ENCODE peak calls at places on chromosomes 2 and 18, in five cellular contexts. X, F, P, C and Y are unnamed samples.

GRCh38 chr2:165825041-165825440 is 31.0 kb upstream of the GALNT3 start:
- DNase-seq in X (no peak), F (no peak), P (no peak), C (peak; percentile 81), Y (no peak)

GRCh38 chr18:38718365-38718901 is 1152.8 kb upstream of the CELF4 start:
- DNase-seq in X (no peak), F (no peak), P (no peak), C (no peak), Y (no peak)

GRCh38 chr2:170396799-170397459 is 219.0 kb downstream of the MYO3B start:
- DNase-seq in X (no peak), F (peak; percentile 26), P (no peak), C (peak; percentile 7), Y (no peak)

GRCh38 chr2:65159921-65160320 is 30.0 kb upstream of the RAB1A start:
- DNase-seq in X (no peak), F (no peak), P (no peak), C (no peak), Y (no peak)

GRCh38 chr2:20455076-20455587 is 8.3 kb downstream of the RHOB start:
- DNase-seq in X (no peak), F (no peak), P (no peak), C (no peak), Y (no peak)

GRCh38 chr18:34028341-34028740 is 196.4 kb downstream of the NOL4 start:
- DNase-seq in X (no peak), F (no peak), P (no peak), C (no peak), Y (no peak)

GRCh38 chr18:56756971-56757370 is 105.8 kb downstream of the WDR7 start:
- DNase-seq in X (no peak), F (no peak), P (no peak), C (no peak), Y (no peak)

GRCh38 chr2:45013229-45014015 is 4.2 kb upstream of the SIX2 start:
- DNase-seq in X (no peak), F (no peak), P (no peak), C (no peak), Y (no peak)

GRCh38 chr18:77100751-77101355 is 31.7 kb downstream of the MBP start:
- DNase-seq in X (no peak), F (no peak), P (peak; percentile 21), C (no peak), Y (no peak)

GRCh38 chr2:198961555-198961954 is 496.2 kb downstream of the SATB2 start:
- DNase-seq in X (no peak), F (no peak), P (no peak), C (no peak), Y (no peak)

GRCh38 chr18:62953663-62954062 is 238.3 kb downstream of the PHLPP1 start:
- DNase-seq in X (no peak), F (no peak), P (no peak), C (no peak), Y (no peak)

GRCh38 chr2:36705326-36706020 is 9.0 kb downstream of the VIT start:
- DNase-seq in X (no peak), F (no peak), P (no peak), C (no peak), Y (no peak)

GRCh38 chr2:177396630-177397460 is 4.3 kb downstream of the AGPS start:
- DNase-seq in X (no peak), F (peak; percentile 63), P (no peak), C (no peak), Y (no peak)

GRCh38 chr18:6021341-6022088 is 126.2 kb upstream of the TMEM200C start:
- DNase-seq in X (no peak), F (no peak), P (no peak), C (no peak), Y (no peak)

GRCh38 chr2:19685713-19686112 is 216.1 kb downstream of the TTC32 start:
- DNase-seq in X (no peak), F (peak; percentile 24), P (no peak), C (no peak), Y (no peak)

GRCh38 chr18:22230403-22231042 is 61.1 kb downstream of the GATA6 start:
- DNase-seq in X (no peak), F (no peak), P (no peak), C (no peak), Y (no peak)

GRCh38 chr18:32553640-32554039 is 83.0 kb upstream of the GAREM1 start:
- DNase-seq in X (no peak), F (no peak), P (no peak), C (no peak), Y (no peak)

GRCh38 chr18:77482190-77482928 is 232.7 kb downstream of the GALR1 start:
- DNase-seq in X (no peak), F (no peak), P (no peak), C (peak; percentile 24), Y (no peak)